ENCODE peak calls at places on chromosomes 6 and 20, in six cellular contexts. Z is mesendoderm, X is IMR-90, R is neuronal stem cell, P is H9, W is H1. E is an unnamed sample. For H3K4me1, the result is how much of the 10 kb centered on the place peaks cover.

GRCh38 chr6:163835772-163836171 is 421.3 kb downstream of the QKI start:
- DNase-seq in Z (no peak), X (no peak), R (no peak), P (no peak), W (no peak), E (no peak)

GRCh38 chr6:161139766-161140553 is 133.9 kb downstream of the AGPAT4 start:
- DNase-seq in Z (no peak), X (peak), R (no peak), P (peak), W (peak), E (no peak)

GRCh38 chr6:2194643-2195042 is 50.8 kb downstream of the GMDS start:
- DNase-seq in Z (no peak), X (no peak), R (no peak), P (no peak), W (no peak), E (no peak)

GRCh38 chr6:166007349-166008263 is 160.0 kb downstream of the TBXT start:
- DNase-seq in Z (no peak), X (peak), R (no peak), P (no peak), W (no peak), E (peak)

GRCh38 chr6:108156180-108156937 is 9.5 kb upstream of the NR2E1 start:
- DNase-seq in Z (no peak), X (no peak), R (no peak), P (peak), W (peak), E (no peak)

GRCh38 chr20:10861086-10861485 is 187.3 kb upstream of the JAG1 start:
- DNase-seq in Z (no peak), X (peak), R (no peak), P (no peak), W (no peak), E (no peak)

GRCh38 chr6:90286884-90287488 is 9.7 kb downstream of the BACH2 start:
- DNase-seq in Z (peak), X (peak), R (peak), P (peak), W (peak), E (peak)

GRCh38 chr6:108556250-108556649 is 4.5 kb upstream of the FOXO3 start:
- DNase-seq in Z (no peak), X (no peak), R (no peak), P (no peak), W (no peak), E (no peak)

GRCh38 chr6:37618916-37619605 is 78.6 kb downstream of the MDGA1 start:
- DNase-seq in Z (no peak), X (no peak), R (peak), P (no peak), W (no peak), E (no peak)

GRCh38 chr6:37631295-37631694 is 66.4 kb downstream of the MDGA1 start:
- DNase-seq in Z (no peak), X (no peak), R (no peak), P (no peak), W (no peak), E (no peak)

GRCh38 chr6:5813625-5814027 is 193.1 kb downstream of the NRN1 start:
- DNase-seq in Z (no peak), X (no peak), R (no peak), P (no peak), W (no peak), E (no peak)

GRCh38 chr6:14706378-14706929 is 539.4 kb upstream of the JARID2 start:
- DNase-seq in Z (no peak), X (peak), R (no peak), P (no peak), W (no peak), E (peak)

GRCh38 chr6:167760979-167761793 is 65.5 kb upstream of the AFDN start:
- DNase-seq in Z (no peak), X (peak), R (no peak), P (no peak), W (no peak), E (peak)

GRCh38 chr6:113076116-113076515 is 729.0 kb downstream of the RFPL4B start:
- DNase-seq in Z (peak), X (no peak), R (no peak), P (no peak), W (no peak), E (no peak)

GRCh38 chr6:46993846-46994245 is 48.3 kb downstream of the ADGRF1 start:
- DNase-seq in Z (peak), X (peak), R (no peak), P (no peak), W (no peak), E (peak)

GRCh38 chr6:4853782-4854511 is 77.7 kb downstream of the CDYL start:
- DNase-seq in Z (no peak), X (peak), R (no peak), P (no peak), W (no peak), E (peak)

GRCh38 chr6:141307309-141307998 is 825.3 kb upstream of the GJE1 start:
- DNase-seq in Z (no peak), X (no peak), R (no peak), P (no peak), W (no peak), E (no peak)

GRCh38 chr6:90256698-90257485 is 39.8 kb downstream of the BACH2 start:
- DNase-seq in Z (no peak), X (peak), R (no peak), P (no peak), W (no peak), E (peak)

GRCh38 chr6:166365221-166365620 is 17.5 kb downstream of the MPC1 start:
- DNase-seq in Z (peak), X (peak), R (no peak), P (no peak), W (no peak), E (peak)

GRCh38 chr6:156933201-156934053 is 156.2 kb downstream of the ARID1B start:
- DNase-seq in Z (peak), X (no peak), R (peak), P (peak), W (no peak), E (no peak)

GRCh38 chr20:33668087-33668790 is 1.5 kb downstream of the ACTL10 start:
- DNase-seq in Z (no peak), X (no peak), R (no peak), P (no peak), W (peak), E (no peak)

GRCh38 chr6:168050861-168051586 is 28.0 kb downstream of the FRMD1 start:
- DNase-seq in Z (peak), X (no peak), R (no peak), P (peak), W (no peak), E (no peak)

GRCh38 chr6:107116328-107116892 is 1.1 kb upstream of the BEND3 start:
- DNase-seq in Z (peak), X (no peak), R (peak), P (peak), W (peak), E (peak)

GRCh38 chr20:47857994-47858557 is 72.8 kb upstream of the SULF2 start:
- DNase-seq in Z (peak), X (no peak), R (no peak), P (no peak), W (no peak), E (peak)

GRCh38 chr6:125787791-125788190 is 3.0 kb upstream of the NCOA7 start:
- DNase-seq in Z (no peak), X (peak), R (no peak), P (no peak), W (no peak), E (no peak)

GRCh38 chr6:150165020-150165702 is 22.3 kb downstream of the PPP1R14C start:
- DNase-seq in Z (no peak), X (no peak), R (no peak), P (no peak), W (no peak), E (no peak)

GRCh38 chr20:47453167-47453782 is 48.4 kb upstream of the NCOA3 start:
- DNase-seq in Z (peak), X (peak), R (no peak), P (no peak), W (no peak), E (peak)

GRCh38 chr6:54722328-54722727 is 124.2 kb upstream of the FAM83B start:
- DNase-seq in Z (no peak), X (peak), R (no peak), P (no peak), W (no peak), E (no peak)

GRCh38 chr6:22880686-22881433 is 311.5 kb downstream of the HDGFL1 start:
- DNase-seq in Z (peak), X (peak), R (no peak), P (no peak), W (no peak), E (peak)

GRCh38 chr20:47013606-47014005 is 119.0 kb downstream of the EYA2 start:
- DNase-seq in Z (no peak), X (no peak), R (no peak), P (no peak), W (no peak), E (no peak)

GRCh38 chr6:106568518-106568917 is 60.8 kb downstream of the RTN4IP1 start:
- DNase-seq in Z (no peak), X (peak), R (no peak), P (no peak), W (no peak), E (no peak)

GRCh38 chr6:13537527-13537897 is 36.9 kb upstream of the SIRT5 start:
- DNase-seq in Z (no peak), X (no peak), R (no peak), P (no peak), W (no peak), E (no peak)

DNA sequence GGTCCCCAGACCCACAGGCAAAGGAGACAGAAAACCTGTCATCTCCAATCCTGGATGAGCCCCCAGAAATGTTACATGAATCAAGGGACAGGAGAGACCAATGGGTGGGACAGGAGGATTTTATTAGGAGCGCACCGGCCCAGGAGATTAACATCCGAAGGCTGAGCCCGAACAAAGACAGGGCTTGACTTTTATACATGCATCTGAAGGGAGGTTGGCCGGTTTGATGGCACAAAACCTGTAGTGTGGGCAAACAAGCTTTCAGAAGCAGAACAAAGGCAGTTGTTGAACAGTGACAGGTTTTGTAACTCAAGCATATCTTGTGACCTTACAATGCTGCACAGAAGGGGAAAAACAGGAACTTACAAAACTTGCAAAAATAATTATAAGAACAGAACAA is 83.9 kb upstream of the GPR6 start:
- DNase-seq in Z (peak), X (no peak), R (no peak), P (no peak), W (no peak), E (no peak)
- H3K4me1 ChIP-seq in Z (under half), X (under half), R (under half), P (under half), W (under half), E (under half)

GRCh38 chr6:53348436-53349208 is at the start of gene ELOVL5:
- DNase-seq in Z (peak), X (peak), R (peak), P (peak), W (peak), E (peak)

GRCh38 chr6:53347921-53348435 is 772 bp downstream of the ELOVL5 start:
- DNase-seq in Z (peak), X (peak), R (peak), P (peak), W (peak), E (peak)

GRCh38 chr6:53352360-53352759 is 3.6 kb upstream of the ELOVL5 start:
- DNase-seq in Z (no peak), X (no peak), R (no peak), P (no peak), W (no peak), E (no peak)

GRCh38 chr6:53347250-53347920 is 1.4 kb downstream of the ELOVL5 start:
- DNase-seq in Z (no peak), X (peak), R (peak), P (no peak), W (no peak), E (peak)

DNA sequence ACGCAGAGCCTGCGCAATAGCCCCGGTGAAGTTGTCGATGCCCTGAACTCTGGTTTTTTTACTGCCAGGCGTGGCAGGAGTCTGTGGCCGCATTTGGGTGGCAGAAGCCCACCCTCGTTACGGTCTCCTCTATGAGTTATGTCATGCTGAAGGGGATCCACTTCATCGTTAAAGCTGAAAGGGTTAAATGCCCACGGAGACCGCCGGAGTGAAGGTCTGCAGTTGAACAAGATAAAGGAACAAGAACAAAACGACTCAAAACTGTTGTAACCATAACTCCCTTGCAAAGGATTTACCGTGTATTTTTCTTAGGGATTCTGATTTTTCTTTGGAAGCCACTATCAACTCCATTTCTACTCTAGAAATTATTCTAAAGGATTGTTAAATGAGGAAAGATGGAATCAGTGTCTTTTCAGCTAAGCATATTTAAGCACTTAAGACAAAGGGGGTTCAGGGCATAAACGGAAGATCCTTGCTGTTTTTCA is 501 bp upstream of the ELOVL5 start:
- DNase-seq in Z (no peak), X (no peak), R (no peak), P (no peak), W (no peak), E (no peak)
- H2BK15ac ChIP-seq in Z (no peak), X (peak), R (no peak), P (peak), W (no peak), E (no peak)

GRCh38 chr6:169918954-169919549 is 167.6 kb downstream of the ERMARD start:
- DNase-seq in Z (no peak), X (no peak), R (no peak), P (no peak), W (no peak), E (no peak)
- H3K23ac ChIP-seq in Z (no peak), X (no peak), R (peak), P (no peak), W (no peak), E (no peak)

GRCh38 chr20:59032023-59032712 is at the start of gene ATP5F1E:
- DNase-seq in Z (peak), X (peak), R (peak), P (peak), W (peak), E (peak)

GRCh38 chr20:59032713-59033059 is 551 bp upstream of the ATP5F1E start:
- DNase-seq in Z (peak), X (peak), R (no peak), P (no peak), W (no peak), E (peak)

GRCh38 chr20:59030911-59031310 is 1.2 kb downstream of the ATP5F1E start:
- DNase-seq in Z (no peak), X (no peak), R (no peak), P (no peak), W (no peak), E (no peak)

GRCh38 chr20:59033093-59033492 is 958 bp upstream of the ATP5F1E start:
- DNase-seq in Z (no peak), X (no peak), R (no peak), P (no peak), W (no peak), E (no peak)

DNA sequence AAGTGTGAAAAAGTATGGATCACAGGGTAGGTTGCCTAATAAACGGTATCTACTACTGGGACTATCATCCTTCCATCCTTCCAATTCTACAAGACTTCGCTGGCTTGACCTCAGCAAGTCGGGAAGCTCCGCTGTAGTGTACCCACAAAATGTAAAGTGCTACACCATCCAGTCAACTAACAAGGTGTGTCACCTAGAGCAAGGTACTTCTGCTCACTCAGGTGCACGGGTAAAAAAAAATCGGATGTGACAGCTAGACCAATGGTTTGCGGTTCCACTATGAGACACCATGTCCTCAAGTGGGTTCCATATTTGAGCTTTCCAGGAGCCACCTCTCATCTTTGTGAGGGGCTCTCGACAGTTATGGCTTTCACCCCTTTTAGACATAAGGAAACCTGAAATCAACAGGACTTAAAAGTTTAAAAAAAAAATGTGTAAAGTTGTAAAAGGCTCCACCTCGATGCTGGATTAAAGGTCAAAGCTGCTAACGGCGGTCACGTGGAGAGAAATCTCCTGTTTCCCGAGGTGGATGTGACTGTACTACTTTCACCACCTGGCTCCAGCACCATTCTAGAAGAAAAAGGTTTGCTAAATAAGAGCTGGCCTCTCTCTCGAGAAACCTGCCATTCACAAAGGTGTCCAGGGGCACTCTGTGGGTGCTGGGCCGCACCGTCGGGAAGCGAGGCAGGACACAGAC is 661 bp downstream of the ATP5F1E start:
- DNase-seq in Z (no peak), X (no peak), R (no peak), P (no peak), W (no peak), E (no peak)
- H3K4me1 ChIP-seq in Z (under half), X (under half), R (under half), P (under half), W (under half), E (under half)

GRCh38 chr6:50826037-50826761 is 7.5 kb downstream of the TFAP2B start:
- DNase-seq in Z (no peak), X (no peak), R (no peak), P (no peak), W (no peak), E (no peak)
- H2BK15ac ChIP-seq in Z (no peak), X (no peak), R (no peak), P (no peak), W (no peak), E (no peak)

GRCh38 chr20:50904067-50904570 is 27.1 kb downstream of the ADNP start:
- DNase-seq in Z (no peak), X (no peak), R (no peak), P (no peak), W (no peak), E (no peak)
- H3K23ac ChIP-seq in Z (no peak), X (no peak), R (no peak), P (no peak), W (no peak), E (no peak)

GRCh38 chr20:19974621-19975435 is 42.3 kb upstream of the NAA20 start:
- DNase-seq in Z (no peak), X (peak), R (no peak), P (no peak), W (peak), E (peak)

GRCh38 chr20:19977373-19977770 is 39.8 kb upstream of the NAA20 start:
- DNase-seq in Z (no peak), X (no peak), R (no peak), P (no peak), W (no peak), E (no peak)

GRCh38 chr20:19976595-19977372 is 40.4 kb upstream of the NAA20 start:
- DNase-seq in Z (peak), X (peak), R (no peak), P (no peak), W (peak), E (peak)

GRCh38 chr20:19975436-19975799 is 41.7 kb upstream of the NAA20 start:
- DNase-seq in Z (no peak), X (peak), R (no peak), P (no peak), W (peak), E (no peak)

DNA sequence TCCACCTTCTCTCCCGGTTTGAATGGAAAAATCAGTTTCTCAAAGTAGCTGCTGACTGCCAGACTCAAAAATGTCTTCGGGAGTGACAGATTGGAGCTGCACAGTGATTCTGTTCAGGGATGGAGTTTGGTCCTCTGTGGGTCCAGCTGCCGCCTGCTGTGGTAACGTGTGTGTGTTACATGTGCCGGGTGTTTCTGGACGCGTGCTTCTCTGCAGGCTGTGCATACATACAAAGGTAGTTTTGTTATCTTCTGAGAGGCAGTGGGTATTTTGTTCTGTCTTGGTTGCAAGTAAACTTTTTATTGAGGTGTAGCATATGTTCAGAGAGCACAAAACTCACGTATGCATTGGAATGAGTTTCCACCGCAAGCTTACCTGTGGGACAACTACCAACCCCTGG is 41.3 kb upstream of the NAA20 start:
- DNase-seq in Z (no peak), X (no peak), R (no peak), P (no peak), W (no peak), E (no peak)
- H3K4me1 ChIP-seq in Z (under half), X (under half), R (under half), P (under half), W (under half), E (under half)